ENCODE peak calls at places on chromosomes 2 and 18, in six cellular contexts. One of them, this sample, is unnamed.

GRCh38 chr2:174259981-174260380 is 11.6 kb upstream of the OLA1 start:
- DNase-seq in left ventricle myocardium inferior: no peak
- DNase-seq in M059J: peak; percentile 70
- DNase-seq in HS-5: peak; percentile 26
- DNase-seq in non-pigmented ciliary epithelial cell: no peak
- DNase-seq in brain microvascular endothelial cell: peak; percentile 13
- DNase-seq in this sample: peak; percentile 10

GRCh38 chr18:9742588-9743131 is 34.6 kb downstream of the RAB31 start:
- DNase-seq in non-pigmented ciliary epithelial cell: no peak
- DNase-seq in brain microvascular endothelial cell: peak; percentile 46
- DNase-seq in HS-5: no peak
- DNase-seq in M059J: peak; percentile 80
- DNase-seq in left ventricle myocardium inferior: no peak
- DNase-seq in this sample: no peak

GRCh38 chr2:3692375-3692774 is 11.0 kb upstream of the DCDC2C start:
- DNase-seq in non-pigmented ciliary epithelial cell: peak; percentile 6
- DNase-seq in M059J: peak; percentile 1
- DNase-seq in HS-5: no peak
- DNase-seq in brain microvascular endothelial cell: peak; percentile 32
- DNase-seq in left ventricle myocardium inferior: no peak
- DNase-seq in this sample: no peak

GRCh38 chr2:159185401-159186130 is 100.9 kb downstream of the WDSUB1 start:
- DNase-seq in HS-5: peak; percentile 4
- DNase-seq in M059J: peak; percentile 96
- DNase-seq in non-pigmented ciliary epithelial cell: peak; percentile 57
- DNase-seq in brain microvascular endothelial cell: peak; percentile 29
- DNase-seq in left ventricle myocardium inferior: no peak
- DNase-seq in this sample: no peak

GRCh38 chr18:784470-785172 is 27.4 kb downstream of the YES1 start:
- DNase-seq in brain microvascular endothelial cell: no peak
- DNase-seq in left ventricle myocardium inferior: no peak
- DNase-seq in HS-5: no peak
- DNase-seq in non-pigmented ciliary epithelial cell: no peak
- DNase-seq in M059J: no peak
- DNase-seq in this sample: no peak

GRCh38 chr2:88955607-88956006 is 264.1 kb downstream of the RPIA start:
- DNase-seq in brain microvascular endothelial cell: no peak
- DNase-seq in non-pigmented ciliary epithelial cell: no peak
- DNase-seq in M059J: no peak
- DNase-seq in HS-5: no peak
- DNase-seq in left ventricle myocardium inferior: no peak
- DNase-seq in this sample: no peak

GRCh38 chr2:218663901-218664300 is 4.4 kb downstream of the BCS1L start:
- DNase-seq in non-pigmented ciliary epithelial cell: no peak
- DNase-seq in M059J: no peak
- DNase-seq in left ventricle myocardium inferior: no peak
- DNase-seq in HS-5: no peak
- DNase-seq in brain microvascular endothelial cell: no peak
- DNase-seq in this sample: no peak

GRCh38 chr2:213649176-213649575 is 364.9 kb downstream of the SPAG16 start:
- DNase-seq in M059J: no peak
- DNase-seq in HS-5: no peak
- DNase-seq in left ventricle myocardium inferior: no peak
- DNase-seq in non-pigmented ciliary epithelial cell: no peak
- DNase-seq in brain microvascular endothelial cell: no peak
- DNase-seq in this sample: no peak

GRCh38 chr2:28693223-28693622 is 58.4 kb upstream of the PPP1CB start:
- DNase-seq in non-pigmented ciliary epithelial cell: no peak
- DNase-seq in left ventricle myocardium inferior: no peak
- DNase-seq in M059J: no peak
- DNase-seq in brain microvascular endothelial cell: no peak
- DNase-seq in HS-5: no peak
- DNase-seq in this sample: no peak

GRCh38 chr2:26772064-26773001 is 8.2 kb downstream of the SLC35F6 start:
- DNase-seq in non-pigmented ciliary epithelial cell: no peak
- DNase-seq in M059J: peak; percentile 44
- DNase-seq in left ventricle myocardium inferior: peak; percentile 96
- DNase-seq in brain microvascular endothelial cell: peak; percentile 23
- DNase-seq in HS-5: no peak
- DNase-seq in this sample: peak; percentile 32

GRCh38 chr2:105617631-105618350 is 126.9 kb upstream of the NCK2 start:
- DNase-seq in left ventricle myocardium inferior: no peak
- DNase-seq in non-pigmented ciliary epithelial cell: no peak
- DNase-seq in HS-5: no peak
- DNase-seq in brain microvascular endothelial cell: no peak
- DNase-seq in M059J: peak; percentile 12
- DNase-seq in this sample: no peak

GRCh38 chr18:32277492-32277988 is 87.7 kb downstream of the MEP1B start:
- DNase-seq in left ventricle myocardium inferior: no peak
- DNase-seq in brain microvascular endothelial cell: no peak
- DNase-seq in non-pigmented ciliary epithelial cell: no peak
- DNase-seq in M059J: no peak
- DNase-seq in HS-5: no peak
- DNase-seq in this sample: no peak

GRCh38 chr2:46355756-46356155 is 58.5 kb downstream of the EPAS1 start:
- DNase-seq in M059J: no peak
- DNase-seq in non-pigmented ciliary epithelial cell: no peak
- DNase-seq in left ventricle myocardium inferior: no peak
- DNase-seq in HS-5: no peak
- DNase-seq in brain microvascular endothelial cell: no peak
- DNase-seq in this sample: no peak

GRCh38 chr18:63213331-63213900 is 106.2 kb downstream of the BCL2 start:
- DNase-seq in HS-5: no peak
- DNase-seq in M059J: no peak
- DNase-seq in non-pigmented ciliary epithelial cell: no peak
- DNase-seq in left ventricle myocardium inferior: no peak
- DNase-seq in brain microvascular endothelial cell: no peak
- DNase-seq in this sample: no peak

GRCh38 chr18:39513187-39513586 is 1947.6 kb upstream of the CELF4 start:
- DNase-seq in HS-5: no peak
- DNase-seq in left ventricle myocardium inferior: no peak
- DNase-seq in M059J: no peak
- DNase-seq in non-pigmented ciliary epithelial cell: no peak
- DNase-seq in brain microvascular endothelial cell: no peak
- DNase-seq in this sample: no peak

GRCh38 chr2:10531874-10532273 is 83.7 kb upstream of the ODC1 start:
- DNase-seq in M059J: no peak
- DNase-seq in brain microvascular endothelial cell: no peak
- DNase-seq in left ventricle myocardium inferior: no peak
- DNase-seq in HS-5: no peak
- DNase-seq in non-pigmented ciliary epithelial cell: no peak
- DNase-seq in this sample: no peak

GRCh38 chr2:64423303-64423702 is 30.7 kb upstream of the LGALSL start:
- DNase-seq in left ventricle myocardium inferior: no peak
- DNase-seq in M059J: no peak
- DNase-seq in HS-5: no peak
- DNase-seq in non-pigmented ciliary epithelial cell: no peak
- DNase-seq in brain microvascular endothelial cell: no peak
- DNase-seq in this sample: no peak

GRCh38 chr2:216849987-216850386 is 9.9 kb downstream of the TNP1 start:
- DNase-seq in left ventricle myocardium inferior: peak; percentile 68
- DNase-seq in non-pigmented ciliary epithelial cell: no peak
- DNase-seq in HS-5: no peak
- DNase-seq in brain microvascular endothelial cell: no peak
- DNase-seq in M059J: no peak
- DNase-seq in this sample: no peak

GRCh38 chr18:23115683-23116096 is 19.6 kb upstream of the CABLES1 start:
- DNase-seq in non-pigmented ciliary epithelial cell: peak; percentile 93
- DNase-seq in brain microvascular endothelial cell: peak; percentile 96
- DNase-seq in M059J: peak; percentile 100
- DNase-seq in HS-5: peak; percentile 92
- DNase-seq in left ventricle myocardium inferior: no peak
- DNase-seq in this sample: peak; percentile 95